ENCODE peak calls at places on chromosomes 1 and 21, in seven cellular contexts. I is HCT116, N is prostate gland, L is suprapubic skin, F is sigmoid colon, P is spleen, G is stomach. A is an unnamed sample.

GRCh38 chr1:23081376-23081775 is 62.1 kb downstream of the KDM1A start:
- DNase-seq in I (no peak), N (no peak), L (no peak), F (no peak), P (no peak), G (no peak), A (no peak)

GRCh38 chr21:44795342-44795741 is 6.3 kb downstream of the UBE2G2 start:
- DNase-seq in I (no peak), N (no peak), L (no peak), F (no peak), P (no peak), G (no peak), A (no peak)

GRCh38 chr1:161258439-161259386 is at the start of gene PCP4L1:
- DNase-seq in I (no peak), N (peak; percentile 77), L (no peak), F (peak; percentile 84), P (peak; percentile 73), G (peak; percentile 65), A (peak; percentile 37)

GRCh38 chr1:65148548-65149390 is 766 bp downstream of the AK4 start:
- DNase-seq in I (no peak), N (peak; percentile 54), L (peak; percentile 76), F (peak; percentile 85), P (peak; percentile 78), G (no peak), A (peak; percentile 46)

GRCh38 chr1:79852004-79852403 is 845.5 kb upstream of the ADGRL4 start:
- DNase-seq in I (peak; percentile 10), N (no peak), L (no peak), F (no peak), P (no peak), G (no peak), A (no peak)

GRCh38 chr1:25540750-25541350 is 2.6 kb upstream of the LDLRAP1 start:
- DNase-seq in I (no peak), N (no peak), L (no peak), F (no peak), P (no peak), G (no peak), A (no peak)

GRCh38 chr1:118983558-118984021 is 4.6 kb downstream of the TBX15 start:
- DNase-seq in I (no peak), N (no peak), L (no peak), F (no peak), P (no peak), G (no peak), A (no peak)

GRCh38 chr1:155569988-155570592 is 7.5 kb upstream of the ASH1L start:
- DNase-seq in I (no peak), N (no peak), L (no peak), F (no peak), P (no peak), G (no peak), A (no peak)

GRCh38 chr1:12629974-12630760 is 12.2 kb upstream of the DHRS3 start:
- DNase-seq in I (no peak), N (no peak), L (no peak), F (no peak), P (peak; percentile 53), G (no peak), A (no peak)

GRCh38 chr21:46412521-46413364 is 45.9 kb upstream of the DIP2A start:
- DNase-seq in I (no peak), N (no peak), L (no peak), F (peak; percentile 55), P (no peak), G (no peak), A (no peak)

GRCh38 chr1:215845224-215845902 is 278.3 kb downstream of the KCTD3 start:
- DNase-seq in I (peak; percentile 16), N (no peak), L (no peak), F (no peak), P (no peak), G (no peak), A (no peak)

GRCh38 chr1:215146252-215146975 is 63.9 kb downstream of the KCNK2 start:
- DNase-seq in I (peak; percentile 21), N (no peak), L (no peak), F (no peak), P (no peak), G (peak; percentile 51), A (peak; percentile 13)

GRCh38 chr1:209409786-209410185 is 173.7 kb upstream of the CAMK1G start:
- DNase-seq in I (no peak), N (no peak), L (no peak), F (no peak), P (no peak), G (no peak), A (no peak)

GRCh38 chr1:186984959-186985358 is 156.2 kb downstream of the PLA2G4A start:
- DNase-seq in I (no peak), N (no peak), L (no peak), F (no peak), P (no peak), G (no peak), A (no peak)

GRCh38 chr1:44245066-44245465 is 31.8 kb downstream of the DMAP1 start:
- DNase-seq in I (no peak), N (no peak), L (no peak), F (no peak), P (no peak), G (no peak), A (no peak)

GRCh38 chr1:93995837-93996526 is 86.8 kb upstream of the GCLM start:
- DNase-seq in I (no peak), N (no peak), L (no peak), F (no peak), P (no peak), G (no peak), A (no peak)

GRCh38 chr1:161885013-161885412 is 118.9 kb downstream of the ATF6 start:
- DNase-seq in I (no peak), N (no peak), L (no peak), F (no peak), P (no peak), G (no peak), A (no peak)

GRCh38 chr1:156809281-156809680 is 7.4 kb downstream of the SH2D2A start:
- DNase-seq in I (no peak), N (no peak), L (no peak), F (no peak), P (no peak), G (no peak), A (no peak)

GRCh38 chr21:46188226-46189212 is 4.3 kb upstream of the SPATC1L start:
- DNase-seq in I (peak; percentile 28), N (peak; percentile 82), L (no peak), F (peak; percentile 86), P (no peak), G (no peak), A (no peak)

GRCh38 chr1:203306970-203307541 is 1.7 kb downstream of the BTG2 start:
- DNase-seq in I (no peak), N (no peak), L (no peak), F (peak; percentile 78), P (peak; percentile 89), G (peak; percentile 48), A (peak; percentile 64)

GRCh38 chr1:12339861-12340557 is 110.2 kb downstream of the VPS13D start:
- DNase-seq in I (no peak), N (no peak), L (no peak), F (no peak), P (no peak), G (no peak), A (no peak)

GRCh38 chr1:26690576-26691031 is 5.2 kb upstream of the ARID1A start:
- DNase-seq in I (no peak), N (no peak), L (no peak), F (no peak), P (no peak), G (no peak), A (no peak)

GRCh38 chr1:200904772-200905171 is 10.1 kb downstream of the INAVA start:
- DNase-seq in I (no peak), N (no peak), L (no peak), F (no peak), P (no peak), G (no peak), A (no peak)

GRCh38 chr1:24713176-24713575 is 32.1 kb upstream of the CLIC4 start:
- DNase-seq in I (no peak), N (no peak), L (no peak), F (no peak), P (no peak), G (no peak), A (no peak)

DNA sequence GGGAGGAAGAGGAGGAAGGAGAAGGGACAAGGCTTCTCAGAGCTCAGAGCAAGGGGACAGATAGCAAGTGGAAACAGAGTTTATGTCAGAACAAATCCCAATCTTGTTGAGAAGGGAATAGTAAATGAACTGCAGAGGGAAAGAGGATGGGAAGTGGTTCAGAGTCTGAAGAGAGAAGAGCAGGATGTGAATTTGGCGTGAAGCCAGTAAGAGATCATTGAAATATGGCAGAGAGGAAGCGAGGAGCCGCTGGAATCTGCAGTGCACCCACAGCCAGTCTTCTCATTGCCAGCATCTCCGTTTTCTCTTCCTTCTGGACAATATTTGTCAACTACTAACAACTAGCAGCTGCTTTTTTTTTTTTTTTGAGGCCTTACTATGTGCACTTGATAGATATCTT is 19.1 kb downstream of the OLFML3 start:
- DNase-seq in I (no peak), N (no peak), L (no peak), F (no peak), P (no peak), G (no peak), A (no peak)
- TF ChIP-seq POLR2AphosphoS5 in I (no peak), N (no peak), L (no peak), F (no peak), P (no peak), G (no peak), A (no peak)

GRCh38 chr1:175000697-175001187 is 995 bp downstream of the CACYBP start:
- DNase-seq in I (no peak), N (no peak), L (no peak), F (no peak), P (no peak), G (no peak), A (no peak)
- TF ChIP-seq POLR2A in I (no peak), N (no peak), L (no peak), F (no peak), P (no peak), G (no peak), A (no peak)

DNA sequence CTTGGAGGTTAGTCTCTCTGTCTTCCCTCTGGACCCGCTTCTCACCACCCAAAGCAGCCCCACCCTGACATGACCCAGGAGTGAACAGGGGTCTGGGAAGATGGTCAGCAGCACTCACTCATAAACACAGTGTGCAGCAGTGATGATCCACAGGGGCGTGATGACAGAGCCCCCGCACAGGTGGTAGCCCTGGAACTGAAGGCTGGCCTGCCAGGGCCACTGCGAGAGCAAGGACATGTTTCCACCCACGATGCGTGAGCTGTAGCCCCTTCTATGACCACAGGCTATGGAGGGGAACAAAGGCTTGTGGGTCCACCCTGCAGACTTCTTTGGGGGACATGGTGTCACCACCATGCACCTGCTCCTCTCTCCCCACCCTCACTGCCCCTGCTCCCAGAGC is 12.9 kb downstream of the TMPRSS3 start:
- DNase-seq in I (no peak), N (no peak), L (no peak), F (no peak), P (no peak), G (no peak), A (no peak)
- TF ChIP-seq POLR2AphosphoS5 in I (no peak), N (no peak), L (no peak), F (no peak), P (no peak), G (no peak), A (no peak)

GRCh38 chr1:112388436-112388835 is 7.6 kb upstream of the CTTNBP2NL start:
- DNase-seq in I (no peak), N (no peak), L (no peak), F (no peak), P (no peak), G (no peak), A (no peak)
- TF ChIP-seq POLR2A in I (no peak), N (no peak), L (no peak), F (no peak), P (no peak), G (no peak), A (no peak)

GRCh38 chr1:116556289-116557006 is 14.4 kb downstream of the CD58 start:
- DNase-seq in I (peak; percentile 92), N (peak; percentile 40), L (peak; percentile 79), F (peak; percentile 77), P (no peak), G (peak; percentile 68), A (peak; percentile 80)
- TF ChIP-seq POLR2AphosphoS5 in I (peak; percentile 60), N (peak; percentile 71), L (peak; percentile 33), F (no peak), P (no peak), G (no peak), A (no peak)

A was measured in transverse colon.